ENCODE peak calls at places on chromosome 16, in six cellular contexts. One of them, this sample, is unnamed.

GRCh38 chr16:76059186-76059585 is 218.0 kb upstream of the CNTNAP4 start:
- DNase-seq in left ventricle myocardium inferior: no peak
- DNase-seq in RWPE1: peak
- DNase-seq in A549: no peak
- DNase-seq in thoracic aorta: no peak
- DNase-seq in mammary epithelial cell: peak
- DNase-seq in this sample: no peak

GRCh38 chr16:19804538-19805323 is 79.9 kb downstream of the GPRC5B start:
- DNase-seq in left ventricle myocardium inferior: peak
- DNase-seq in RWPE1: peak
- DNase-seq in A549: no peak
- DNase-seq in thoracic aorta: no peak
- DNase-seq in mammary epithelial cell: peak
- DNase-seq in this sample: peak

GRCh38 chr16:19130852-19131808 is 17.4 kb downstream of the ITPRIPL2 start:
- DNase-seq in left ventricle myocardium inferior: peak
- DNase-seq in RWPE1: no peak
- DNase-seq in A549: no peak
- DNase-seq in thoracic aorta: no peak
- DNase-seq in mammary epithelial cell: no peak
- DNase-seq in this sample: peak

GRCh38 chr16:24511174-24511573 is 28.2 kb upstream of the RBBP6 start:
- DNase-seq in left ventricle myocardium inferior: no peak
- DNase-seq in RWPE1: no peak
- DNase-seq in A549: no peak
- DNase-seq in thoracic aorta: no peak
- DNase-seq in mammary epithelial cell: no peak
- DNase-seq in this sample: no peak

GRCh38 chr16:24771132-24771778 is 41.8 kb downstream of the TNRC6A start:
- DNase-seq in left ventricle myocardium inferior: no peak
- DNase-seq in RWPE1: no peak
- DNase-seq in A549: no peak
- DNase-seq in thoracic aorta: no peak
- DNase-seq in mammary epithelial cell: no peak
- DNase-seq in this sample: no peak

GRCh38 chr16:49355923-49356665 is 17.5 kb upstream of the C16orf78 start:
- DNase-seq in left ventricle myocardium inferior: no peak
- DNase-seq in RWPE1: no peak
- DNase-seq in A549: no peak
- DNase-seq in thoracic aorta: no peak
- DNase-seq in mammary epithelial cell: no peak
- DNase-seq in this sample: no peak

GRCh38 chr16:85185281-85185680 is 73.0 kb upstream of the CIBAR2 start:
- DNase-seq in left ventricle myocardium inferior: peak
- DNase-seq in RWPE1: no peak
- DNase-seq in A549: no peak
- DNase-seq in thoracic aorta: no peak
- DNase-seq in mammary epithelial cell: no peak
- DNase-seq in this sample: no peak

GRCh38 chr16:3726021-3726687 is 8.8 kb upstream of the TRAP1 start:
- DNase-seq in left ventricle myocardium inferior: no peak
- DNase-seq in RWPE1: no peak
- DNase-seq in A549: no peak
- DNase-seq in thoracic aorta: no peak
- DNase-seq in mammary epithelial cell: no peak
- DNase-seq in this sample: no peak

GRCh38 chr16:64751906-64752305 is 370.0 kb downstream of the CDH11 start:
- DNase-seq in left ventricle myocardium inferior: no peak
- DNase-seq in RWPE1: no peak
- DNase-seq in A549: no peak
- DNase-seq in thoracic aorta: no peak
- DNase-seq in mammary epithelial cell: no peak
- DNase-seq in this sample: no peak

GRCh38 chr16:14264560-14264959 is 193.4 kb downstream of the MRTFB start:
- DNase-seq in left ventricle myocardium inferior: no peak
- DNase-seq in RWPE1: no peak
- DNase-seq in A549: no peak
- DNase-seq in thoracic aorta: no peak
- DNase-seq in mammary epithelial cell: no peak
- DNase-seq in this sample: no peak

GRCh38 chr16:26642047-26642664 is 424.6 kb upstream of the C16orf82 start:
- DNase-seq in left ventricle myocardium inferior: no peak
- DNase-seq in RWPE1: no peak
- DNase-seq in A549: no peak
- DNase-seq in thoracic aorta: no peak
- DNase-seq in mammary epithelial cell: no peak
- DNase-seq in this sample: no peak
- H3K27ac ChIP-seq in left ventricle myocardium inferior: no peak
- H3K27ac ChIP-seq in RWPE1: no peak
- H3K27ac ChIP-seq in A549: no peak
- H3K27ac ChIP-seq in thoracic aorta: no peak
- H3K27ac ChIP-seq in mammary epithelial cell: no peak
- H3K27ac ChIP-seq in this sample: no peak

GRCh38 chr16:89380681-89381080 is 109.7 kb downstream of the ANKRD11 start:
- DNase-seq in left ventricle myocardium inferior: no peak
- DNase-seq in RWPE1: no peak
- DNase-seq in A549: no peak
- DNase-seq in thoracic aorta: no peak
- DNase-seq in mammary epithelial cell: no peak
- DNase-seq in this sample: no peak

GRCh38 chr16:89377446-89377838 is 112.9 kb downstream of the ANKRD11 start:
- DNase-seq in left ventricle myocardium inferior: no peak
- DNase-seq in RWPE1: no peak
- DNase-seq in A549: no peak
- DNase-seq in thoracic aorta: no peak
- DNase-seq in mammary epithelial cell: no peak
- DNase-seq in this sample: no peak

GRCh38 chr16:89376812-89377445 is 113.4 kb downstream of the ANKRD11 start:
- DNase-seq in left ventricle myocardium inferior: no peak
- DNase-seq in RWPE1: no peak
- DNase-seq in A549: no peak
- DNase-seq in thoracic aorta: no peak
- DNase-seq in mammary epithelial cell: no peak
- DNase-seq in this sample: no peak

GRCh38 chr16:89381788-89382187 is 108.6 kb downstream of the ANKRD11 start:
- DNase-seq in left ventricle myocardium inferior: no peak
- DNase-seq in RWPE1: no peak
- DNase-seq in A549: no peak
- DNase-seq in thoracic aorta: no peak
- DNase-seq in mammary epithelial cell: no peak
- DNase-seq in this sample: no peak

DNA sequence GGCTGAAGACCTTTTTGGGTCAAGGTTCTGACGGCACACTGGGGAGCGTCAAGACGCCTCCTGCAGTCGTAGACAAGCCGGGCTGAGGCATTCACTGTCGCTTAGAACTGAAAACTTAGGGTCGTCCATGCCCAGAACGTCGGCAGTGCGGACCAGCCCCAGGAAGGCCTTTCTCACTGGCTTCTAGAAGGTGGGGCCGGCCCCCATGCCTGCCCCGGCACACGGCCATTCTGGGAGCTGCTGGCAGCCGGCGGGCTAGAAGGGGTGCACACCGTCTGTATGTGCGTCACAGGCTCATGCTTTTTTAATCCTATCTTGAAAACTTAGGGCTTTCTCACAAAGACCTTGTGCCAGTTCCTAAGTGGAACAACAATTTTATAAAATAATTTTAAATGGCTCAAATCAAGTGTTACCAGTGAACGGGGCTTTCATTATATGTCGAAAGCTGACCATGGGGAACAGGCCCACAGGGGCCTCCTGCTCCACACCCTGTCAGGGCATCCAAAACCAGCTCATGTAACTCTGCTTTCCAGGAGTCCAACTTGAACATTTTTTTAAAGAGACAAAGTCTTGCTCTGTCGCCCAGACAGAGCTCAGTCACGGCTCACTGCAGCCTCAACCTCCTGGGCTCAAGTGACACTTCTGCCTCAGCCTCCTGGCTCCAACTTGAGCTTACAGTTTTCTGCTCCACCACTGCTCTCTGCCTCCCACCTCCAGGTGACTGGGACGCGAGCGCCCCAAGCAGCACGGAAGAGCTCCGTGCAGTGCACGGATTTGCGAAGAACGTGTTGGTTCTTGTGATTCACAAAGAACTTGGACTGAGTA is 111.2 kb downstream of the ANKRD11 start:
- DNase-seq in left ventricle myocardium inferior: no peak
- DNase-seq in RWPE1: peak
- DNase-seq in A549: no peak
- DNase-seq in thoracic aorta: no peak
- DNase-seq in mammary epithelial cell: peak
- DNase-seq in this sample: no peak
- H3K27ac ChIP-seq in left ventricle myocardium inferior: peak
- H3K27ac ChIP-seq in RWPE1: peak
- H3K27ac ChIP-seq in A549: no peak
- H3K27ac ChIP-seq in thoracic aorta: no peak
- H3K27ac ChIP-seq in mammary epithelial cell: no peak
- H3K27ac ChIP-seq in this sample: no peak

GRCh38 chr16:67964477-67965131 is 3.8 kb downstream of the SLC12A4 start:
- DNase-seq in left ventricle myocardium inferior: no peak
- DNase-seq in RWPE1: no peak
- DNase-seq in A549: no peak
- DNase-seq in thoracic aorta: no peak
- DNase-seq in mammary epithelial cell: no peak
- DNase-seq in this sample: no peak
- H3K27ac ChIP-seq in left ventricle myocardium inferior: peak
- H3K27ac ChIP-seq in RWPE1: peak
- H3K27ac ChIP-seq in A549: no peak
- H3K27ac ChIP-seq in thoracic aorta: peak
- H3K27ac ChIP-seq in mammary epithelial cell: no peak
- H3K27ac ChIP-seq in this sample: no peak

DNA sequence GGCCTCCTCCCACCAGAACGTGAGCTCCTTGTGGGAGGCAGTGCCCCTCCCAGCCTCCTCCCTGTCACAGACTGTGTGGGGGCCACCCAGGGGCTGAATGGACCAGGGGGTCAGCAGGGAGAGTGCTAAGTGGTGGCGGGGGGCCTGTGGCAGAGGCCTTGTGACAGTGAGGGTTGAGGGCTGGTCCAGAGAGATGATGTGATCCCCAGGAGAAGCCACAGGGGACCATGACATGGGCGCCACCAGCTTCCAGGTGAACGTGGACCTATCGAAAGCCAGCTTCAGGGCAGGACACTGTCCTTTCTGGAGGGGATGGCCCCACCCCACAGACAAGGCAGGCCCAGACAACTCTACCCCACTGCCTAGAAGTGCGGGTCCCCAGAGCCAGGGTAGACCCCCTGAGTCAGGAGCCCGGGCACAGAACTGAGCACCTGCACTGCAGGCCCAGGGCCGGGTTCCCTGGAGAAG is 3.1 kb downstream of the SPSB3 start:
- DNase-seq in left ventricle myocardium inferior: no peak
- DNase-seq in RWPE1: no peak
- DNase-seq in A549: no peak
- DNase-seq in thoracic aorta: no peak
- DNase-seq in mammary epithelial cell: no peak
- DNase-seq in this sample: no peak
- H3K27ac ChIP-seq in left ventricle myocardium inferior: no peak
- H3K27ac ChIP-seq in RWPE1: peak
- H3K27ac ChIP-seq in A549: no peak
- H3K27ac ChIP-seq in thoracic aorta: no peak
- H3K27ac ChIP-seq in mammary epithelial cell: no peak
- H3K27ac ChIP-seq in this sample: no peak

DNA sequence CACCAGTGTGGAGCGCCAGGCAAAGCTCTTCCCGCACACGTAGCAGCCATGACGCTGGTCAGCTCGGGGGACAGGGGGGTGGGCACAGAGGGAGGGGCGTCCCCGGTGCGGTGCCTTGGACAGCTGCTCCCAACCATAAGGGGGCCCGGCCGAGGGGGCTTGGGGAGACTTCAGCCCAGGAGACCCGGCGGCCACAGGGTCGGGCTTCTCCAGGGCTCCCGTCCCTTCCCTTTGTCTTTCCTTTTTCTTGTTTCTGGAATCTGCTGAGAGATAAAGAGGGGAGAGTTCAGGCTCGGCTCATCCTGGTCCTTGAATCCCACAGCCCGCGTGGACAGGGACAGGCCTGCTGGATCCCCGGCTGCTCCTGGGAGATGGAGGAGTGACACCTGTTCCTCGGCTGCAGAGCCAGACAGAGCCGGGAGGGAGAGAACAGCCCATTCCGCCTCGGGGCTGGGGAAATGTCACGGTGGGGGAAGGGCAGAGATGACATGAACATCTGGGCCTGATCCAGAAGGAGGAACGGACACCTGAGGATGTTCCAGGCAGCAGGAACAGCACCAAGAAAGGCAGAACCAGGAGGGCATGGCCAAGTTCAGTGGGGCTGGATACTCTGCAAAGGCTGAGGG is 2.2 kb downstream of the ZNF764 start:
- DNase-seq in left ventricle myocardium inferior: no peak
- DNase-seq in RWPE1: no peak
- DNase-seq in A549: no peak
- DNase-seq in thoracic aorta: no peak
- DNase-seq in mammary epithelial cell: no peak
- DNase-seq in this sample: no peak
- H3K27ac ChIP-seq in left ventricle myocardium inferior: peak
- H3K27ac ChIP-seq in RWPE1: peak
- H3K27ac ChIP-seq in A549: no peak
- H3K27ac ChIP-seq in thoracic aorta: no peak
- H3K27ac ChIP-seq in mammary epithelial cell: no peak
- H3K27ac ChIP-seq in this sample: no peak

DNA sequence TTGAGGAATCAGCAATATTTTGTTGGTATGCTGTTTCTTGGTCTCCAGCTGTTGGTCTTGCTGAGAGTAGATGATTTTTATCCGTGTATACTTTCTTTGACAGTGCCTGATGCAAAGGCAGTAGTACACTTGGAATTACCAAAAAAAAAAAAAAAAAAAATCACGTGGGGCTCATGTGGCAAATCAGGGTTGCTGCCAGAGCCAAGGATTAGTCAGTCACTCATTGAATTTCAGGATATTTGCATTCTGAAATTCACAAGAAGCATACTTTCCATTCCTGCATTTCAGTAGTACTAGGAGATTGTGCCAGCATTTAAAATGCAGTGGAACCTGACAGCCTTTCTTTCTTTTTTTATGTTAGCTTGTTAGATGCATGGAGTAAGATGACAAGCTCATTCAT is 58.6 kb downstream of the TANGO6 start:
- DNase-seq in left ventricle myocardium inferior: no peak
- DNase-seq in RWPE1: peak
- DNase-seq in A549: no peak
- DNase-seq in thoracic aorta: no peak
- DNase-seq in mammary epithelial cell: no peak
- DNase-seq in this sample: no peak
- H3K27ac ChIP-seq in left ventricle myocardium inferior: no peak
- H3K27ac ChIP-seq in RWPE1: no peak
- H3K27ac ChIP-seq in A549: no peak
- H3K27ac ChIP-seq in thoracic aorta: no peak
- H3K27ac ChIP-seq in mammary epithelial cell: no peak
- H3K27ac ChIP-seq in this sample: no peak

DNA sequence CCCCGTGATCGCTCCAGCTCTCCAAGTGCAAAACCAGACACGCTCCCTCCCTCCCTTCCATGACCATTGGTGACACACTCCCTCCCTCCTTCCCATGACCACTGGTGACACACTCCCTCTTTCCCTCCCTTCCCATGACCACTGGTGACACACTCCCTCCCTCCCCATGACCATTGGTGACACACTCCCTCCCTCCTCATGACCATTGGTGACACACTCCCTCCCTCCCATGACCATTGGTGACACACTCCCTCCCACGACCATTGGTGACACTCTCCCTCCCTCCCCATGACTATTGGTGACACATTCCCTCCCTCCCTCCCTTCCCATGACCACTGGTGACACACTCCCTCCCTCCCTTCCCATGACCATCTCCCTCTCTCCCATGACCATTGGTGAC is 56.3 kb downstream of the LMF1 start:
- DNase-seq in left ventricle myocardium inferior: no peak
- DNase-seq in RWPE1: peak
- DNase-seq in A549: no peak
- DNase-seq in thoracic aorta: no peak
- DNase-seq in mammary epithelial cell: peak
- DNase-seq in this sample: no peak
- H3K27ac ChIP-seq in left ventricle myocardium inferior: no peak
- H3K27ac ChIP-seq in RWPE1: no peak
- H3K27ac ChIP-seq in A549: no peak
- H3K27ac ChIP-seq in thoracic aorta: no peak
- H3K27ac ChIP-seq in mammary epithelial cell: no peak
- H3K27ac ChIP-seq in this sample: no peak

This sample was measured in PC-9.